ENCODE peak calls at places on chromosomes 2 and 18, in six cellular contexts. U is GM23248, Y is IMR-90, A is neural progenitor cell, Z is endothelial cell of umbilical vein, W is astrocyte. T is an unnamed sample.
A peak's percentile ranks its signal among the peaks of the same experiment; 100 is the strongest.

GRCh38 chr2:158034198-158034831 is 67.4 kb upstream of the UPP2 start:
- DNase-seq in Z (peak; percentile 51), Y (peak; percentile 48), W (peak; percentile 30), A (peak; percentile 82), U (peak; percentile 66), T (peak; percentile 80)

GRCh38 chr18:47997338-47997780 is 66.9 kb upstream of the SMAD2 start:
- DNase-seq in U (no peak), Z (no peak), Y (no peak), A (peak; percentile 77), W (no peak), T (no peak)

GRCh38 chr2:69831354-69831905 is 2.0 kb downstream of the GMCL1 start:
- DNase-seq in Y (no peak), A (no peak), W (peak; percentile 66), U (no peak), Z (no peak), T (no peak)

GRCh38 chr2:8303322-8303832 is 378.5 kb upstream of the ID2 start:
- DNase-seq in Z (no peak), W (peak; percentile 26), Y (no peak), U (no peak), A (no peak), T (no peak)

GRCh38 chr2:158969717-158970521 is 1.5 kb downstream of the TANC1 start:
- DNase-seq in U (peak; percentile 58), W (peak; percentile 25), Z (peak; percentile 73), A (peak; percentile 41), Y (peak; percentile 21), T (peak; percentile 65)

GRCh38 chr2:36809046-36809445 is 112.5 kb downstream of the VIT start:
- DNase-seq in W (no peak), U (no peak), A (no peak), Z (no peak), Y (no peak), T (no peak)

GRCh38 chr2:44745460-44745859 is 196.0 kb upstream of the SIX3 start:
- DNase-seq in W (no peak), A (no peak), Z (no peak), U (no peak), Y (no peak), T (no peak)

GRCh38 chr2:221142341-221142740 is 429.8 kb downstream of the EPHA4 start:
- DNase-seq in U (no peak), W (no peak), A (no peak), Y (no peak), Z (no peak), T (no peak)

GRCh38 chr2:44136186-44136585 is 32.5 kb upstream of the PPM1B start:
- DNase-seq in U (peak; percentile 56), W (peak; percentile 80), A (no peak), Y (peak; percentile 83), Z (no peak), T (peak; percentile 70)

GRCh38 chr18:63480892-63481291 is 4.1 kb downstream of the SERPINB5 start:
- DNase-seq in A (no peak), Y (no peak), W (no peak), Z (no peak), U (no peak), T (no peak)
- H3K4me3 ChIP-seq in A (no peak overlapping the region), Y (no peak overlapping the region), W (no peak overlapping the region), Z (no peak overlapping the region), U (no peak overlapping the region), T (no peak overlapping the region)

DNA sequence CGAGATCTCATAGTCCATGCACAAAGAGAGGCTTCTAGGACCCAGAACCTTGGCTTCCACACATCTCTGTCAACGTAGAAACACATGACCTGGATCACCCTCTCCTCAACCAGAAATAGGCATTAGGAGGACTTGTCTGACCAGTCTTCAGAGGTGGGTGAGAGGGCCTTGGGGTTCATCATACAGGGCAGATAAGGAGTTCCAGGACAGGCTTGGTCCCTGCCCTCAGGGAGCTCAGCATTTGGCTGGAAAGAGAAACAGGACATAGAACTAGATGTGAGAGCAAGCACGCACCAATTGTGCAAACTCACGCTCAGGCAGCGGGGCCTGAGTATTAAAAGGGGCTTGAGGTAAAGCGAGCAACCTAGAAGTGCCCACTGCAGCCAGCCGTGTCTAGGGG is 28.6 kb upstream of the NOTO start:
- DNase-seq in U (no peak), Z (no peak), Y (no peak), W (no peak), A (no peak), T (no peak)
- H3K9ac ChIP-seq in U (no peak overlapping the region), Z (no peak overlapping the region), Y (no peak overlapping the region), W (no peak overlapping the region), A (no peak overlapping the region), T (no peak overlapping the region)

GRCh38 chr2:73956211-73956865 is 28.4 kb upstream of the TET3 start:
- DNase-seq in A (no peak), Y (no peak), U (no peak), W (no peak), Z (no peak), T (no peak)
- H3K9me3 ChIP-seq in A (no peaks in the 10 kb centered on the region), Y (no peaks in the 10 kb centered on the region), U (no peaks in the 10 kb centered on the region), W (no peaks in the 10 kb centered on the region), Z (no peaks in the 10 kb centered on the region), T (no peaks in the 10 kb centered on the region)

GRCh38 chr18:63676927-63677326 is 15.2 kb upstream of the SERPINB3 start:
- DNase-seq in U (peak; percentile 44), Z (no peak), A (no peak), Y (no peak), W (no peak), T (no peak)
- H3K4me3 ChIP-seq in U (no peak overlapping the region), Z (no peak overlapping the region), A (no peak overlapping the region), Y (no peak overlapping the region), W (no peak overlapping the region), T (no peak overlapping the region)

GRCh38 chr2:7011376-7012083 is 94.3 kb downstream of the RNF144A start:
- DNase-seq in Y (no peak), W (peak; percentile 100), U (peak; percentile 96), A (no peak), Z (no peak), T (peak; percentile 93)

GRCh38 chr2:7012141-7012809 is 95.1 kb downstream of the RNF144A start:
- DNase-seq in Y (no peak), Z (no peak), W (peak; percentile 71), U (peak; percentile 95), A (no peak), T (peak; percentile 43)

GRCh38 chr2:7007846-7008741 is 90.9 kb downstream of the RNF144A start:
- DNase-seq in U (peak; percentile 15), Y (no peak), Z (peak; percentile 47), W (peak; percentile 96), A (no peak), T (no peak)

GRCh38 chr2:7009207-7009911 is 92.1 kb downstream of the RNF144A start:
- DNase-seq in A (no peak), Y (no peak), U (peak; percentile 4), W (peak; percentile 67), Z (no peak), T (no peak)

DNA sequence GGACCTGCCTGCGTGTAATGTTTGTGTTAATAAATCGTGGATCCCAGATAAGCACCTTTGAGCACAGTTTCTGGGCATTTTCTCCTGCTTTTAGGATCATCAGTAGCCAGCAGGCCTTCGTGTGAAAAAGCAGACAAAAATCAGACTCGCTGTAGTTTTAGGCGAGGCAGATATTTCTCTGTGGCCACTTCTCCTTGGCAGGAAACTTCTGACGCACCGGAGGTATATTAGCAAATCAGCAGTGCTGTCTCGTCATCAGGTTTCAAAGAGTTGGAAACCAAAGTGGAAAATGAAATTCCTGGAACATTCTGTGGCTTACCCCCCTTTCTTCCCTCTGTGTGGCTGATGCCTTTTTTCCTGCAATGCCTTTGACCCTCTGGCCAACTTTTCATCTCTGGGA is 93.2 kb downstream of the RNF144A start:
- DNase-seq in U (peak; percentile 93), A (no peak), Z (no peak), Y (peak; percentile 3), W (peak; percentile 99), T (peak; percentile 68)
- H3K9ac ChIP-seq in U (peak overlapping the region; percentile 74), A (no peak overlapping the region), Z (no peak overlapping the region), Y (no peak overlapping the region), W (peak overlapping the region; percentile 84), T (peak overlapping the region; percentile 32)

DNA sequence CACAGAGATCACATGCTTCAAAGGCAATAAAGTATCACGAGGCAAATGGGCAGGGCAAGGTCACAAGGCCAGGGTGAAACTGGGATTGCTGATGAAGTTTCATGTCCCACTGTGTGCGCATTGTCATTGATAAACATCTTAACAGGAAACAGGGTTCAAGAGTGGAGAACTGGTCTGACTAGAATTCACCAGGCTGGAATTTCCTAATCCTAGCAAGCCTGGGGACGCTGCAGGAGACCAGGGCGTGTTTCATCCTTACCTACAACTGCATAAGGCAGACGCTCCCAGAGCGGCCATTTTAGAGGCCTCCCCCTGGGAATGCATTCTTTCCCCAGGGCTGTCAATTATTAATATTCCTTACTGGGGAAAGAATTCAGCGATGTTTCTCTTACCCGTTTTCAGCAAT is 33.2 kb downstream of the PTPN4 start:
- DNase-seq in U (no peak), W (no peak), A (no peak), Y (no peak), Z (no peak), T (no peak)
- H3K9me3 ChIP-seq in U (no peaks in the 10 kb centered on the region), W (no peaks in the 10 kb centered on the region), A (peaks cover 13% of the 10 kb centered on the region), Y (peaks cover 5% of the 10 kb centered on the region), Z (no peaks in the 10 kb centered on the region), T (peaks cover 13% of the 10 kb centered on the region)

GRCh38 chr2:198312621-198313483 is 508.5 kb downstream of the PLCL1 start:
- DNase-seq in U (no peak), Y (no peak), A (peak; percentile 22), Z (no peak), W (no peak), T (no peak)
- H3K4me3 ChIP-seq in U (no peak overlapping the region), Y (no peak overlapping the region), A (no peak overlapping the region), Z (no peak overlapping the region), W (no peak overlapping the region), T (no peak overlapping the region)

GRCh38 chr2:177678939-177679338 is 286.4 kb downstream of the AGPS start:
- DNase-seq in W (no peak), Z (no peak), A (no peak), Y (no peak), U (no peak), T (no peak)

GRCh38 chr2:177682768-177683472 is 290.3 kb downstream of the AGPS start:
- DNase-seq in W (no peak), U (no peak), Y (no peak), Z (no peak), A (no peak), T (no peak)

GRCh38 chr2:177682006-177682405 is 289.4 kb downstream of the AGPS start:
- DNase-seq in U (no peak), W (no peak), Y (no peak), Z (no peak), A (no peak), T (no peak)

GRCh38 chr2:177680866-177681358 is 288.3 kb downstream of the AGPS start:
- DNase-seq in A (no peak), U (no peak), W (no peak), Y (no peak), Z (no peak), T (no peak)

DNA sequence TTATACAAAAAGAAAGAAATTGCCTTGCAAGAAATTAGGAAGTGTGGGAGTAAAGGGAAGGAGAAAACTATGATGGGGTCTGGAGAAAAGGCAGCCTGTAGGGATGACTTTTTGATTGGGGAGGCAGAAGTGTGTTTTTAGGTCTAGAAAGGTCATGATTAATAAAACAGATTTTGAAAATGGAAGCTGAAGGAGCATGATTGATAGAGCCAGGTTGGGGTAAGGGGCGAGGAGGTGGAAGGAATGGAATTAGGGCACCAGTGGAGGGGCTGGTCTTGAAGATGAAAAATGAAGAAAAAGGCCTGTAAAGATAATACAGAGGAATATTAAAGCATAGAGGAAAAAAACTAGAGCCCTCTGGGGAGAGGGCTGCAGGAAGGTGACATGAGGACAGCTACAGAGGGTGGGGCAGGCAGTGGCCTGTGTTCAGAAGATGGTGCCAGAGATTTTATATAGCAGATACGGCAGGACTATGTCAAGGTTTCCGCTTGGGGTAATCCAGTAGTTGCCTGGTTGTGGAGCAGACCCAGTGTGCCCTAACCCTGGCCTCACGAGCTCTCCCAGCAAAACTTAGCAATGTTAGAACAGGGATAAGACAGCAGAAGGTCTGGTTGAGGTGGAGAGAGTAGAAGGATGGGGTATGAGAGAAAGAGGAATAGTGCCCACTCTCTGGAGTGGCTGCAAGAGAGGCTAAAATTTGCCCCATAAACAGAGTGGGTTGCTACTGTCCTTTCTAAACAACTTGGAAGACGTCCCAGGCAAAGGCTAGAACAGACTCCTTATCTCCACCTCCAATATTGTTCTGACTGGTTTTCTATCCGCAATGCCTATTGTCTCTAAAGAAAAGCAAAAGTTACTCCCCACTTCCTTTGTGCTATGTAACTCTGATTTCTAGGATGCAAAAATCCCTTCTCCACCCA is 287.3 kb downstream of the AGPS start:
- DNase-seq in Z (peak; percentile 50), Y (no peak), A (no peak), U (no peak), W (no peak), T (no peak)
- H3K9ac ChIP-seq in Z (no peak overlapping the region), Y (no peak overlapping the region), A (no peak overlapping the region), U (no peak overlapping the region), W (no peak overlapping the region), T (no peak overlapping the region)

T was measured in adipocyte.